ENCODE peak calls at places on chromosome 21, in four cellular contexts. P, J, L and M are unnamed samples.

GRCh38 chr21:27423906-27424595 is 457.2 kb upstream of the ADAMTS5 start:
- DNase-seq in P (no peak), J (no peak), L (no peak), M (no peak)

GRCh38 chr21:22019766-22020165 is 1021.6 kb downstream of the NCAM2 start:
- DNase-seq in P (no peak), J (no peak), L (no peak), M (no peak)

GRCh38 chr21:17540530-17540929 is 27.7 kb downstream of the CXADR start:
- DNase-seq in P (no peak), J (no peak), L (no peak), M (no peak)

GRCh38 chr21:26236281-26236680 is 65.7 kb upstream of the APP start:
- DNase-seq in P (no peak), J (no peak), L (no peak), M (no peak)

GRCh38 chr21:25005388-25005787 is 601.9 kb downstream of the MRPL39 start:
- DNase-seq in P (no peak), J (no peak), L (no peak), M (no peak)

GRCh38 chr21:39115659-39116235 is 67.5 kb downstream of the PSMG1 start:
- DNase-seq in P (no peak), J (no peak), L (no peak), M (no peak)

GRCh38 chr21:25862596-25862995 is 127.8 kb downstream of the GABPA start:
- DNase-seq in P (peak), J (peak), L (no peak), M (peak)

GRCh38 chr21:33394260-33394659 is 9.0 kb upstream of the IFNGR2 start:
- DNase-seq in P (no peak), J (peak), L (no peak), M (no peak)

GRCh38 chr21:41024341-41025056 is 143.5 kb upstream of the BACE2 start:
- DNase-seq in P (no peak), J (peak), L (no peak), M (no peak)

GRCh38 chr21:26845066-26845749 is at the start of gene ADAMTS1:
- DNase-seq in P (peak), J (peak), L (peak), M (no peak)

GRCh38 chr21:15749045-15749867 is 19.5 kb downstream of the USP25 start:
- DNase-seq in P (no peak), J (no peak), L (no peak), M (no peak)

GRCh38 chr21:21624674-21625073 is 626.5 kb downstream of the NCAM2 start:
- DNase-seq in P (no peak), J (no peak), L (no peak), M (no peak)

GRCh38 chr21:25999935-26000582 is 170.5 kb downstream of the APP start:
- DNase-seq in P (no peak), J (no peak), L (no peak), M (no peak)

GRCh38 chr21:32717851-32718316 is 9.9 kb downstream of the SYNJ1 start:
- DNase-seq in P (no peak), J (no peak), L (no peak), M (no peak)

DNA sequence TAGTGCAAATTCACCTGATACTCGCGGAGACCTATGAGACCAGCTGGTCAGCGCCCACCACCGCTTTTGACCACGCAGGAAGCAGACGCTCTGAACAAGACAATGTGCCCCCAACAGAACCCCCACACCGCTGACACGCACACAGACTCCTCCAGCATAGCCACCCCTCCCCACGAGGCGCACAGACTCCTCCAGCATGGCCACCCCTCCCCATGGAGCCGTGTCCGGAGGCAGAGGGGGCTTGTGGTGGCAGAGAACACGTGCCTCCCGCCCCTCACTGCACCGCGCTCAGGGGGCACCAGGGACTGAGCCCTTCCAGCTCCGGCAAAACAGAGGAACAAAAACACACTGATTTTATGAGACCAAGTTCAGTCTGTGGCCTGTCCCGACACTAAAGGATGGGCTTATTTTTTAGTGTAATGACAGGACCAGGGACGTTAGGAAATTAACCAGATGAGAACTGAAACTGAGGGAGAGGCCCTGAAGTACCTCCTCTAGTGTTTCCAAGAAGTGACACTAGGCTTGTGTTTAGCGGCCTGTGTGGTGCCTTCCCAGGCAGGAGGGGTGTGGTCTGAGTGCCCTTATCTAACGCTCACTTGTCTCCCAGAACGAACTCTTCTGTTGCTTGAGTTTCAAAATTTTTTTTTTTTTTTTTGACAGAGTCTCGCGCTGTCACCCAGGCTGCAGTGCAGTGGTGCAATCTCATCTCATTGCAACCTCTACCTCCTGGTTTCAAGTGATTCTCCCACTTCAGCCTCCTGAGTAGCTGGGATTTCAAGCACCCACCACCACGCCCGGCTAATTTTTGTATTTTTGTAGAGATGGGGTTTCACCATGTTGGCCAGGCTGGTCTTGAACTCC is 10.0 kb upstream of the AGPAT3 start:
- DNase-seq in P (peak), J (peak), L (no peak), M (peak)
- TF ChIP-seq CTCF in P (no peak), J (no peak), L (no peak), M (no peak)

GRCh38 chr21:18840239-18840638 is 436.7 kb upstream of the TMPRSS15 start:
- DNase-seq in P (no peak), J (peak), L (no peak), M (no peak)
- TF ChIP-seq CTCF in P (no peak), J (peak), L (no peak), M (no peak)

DNA sequence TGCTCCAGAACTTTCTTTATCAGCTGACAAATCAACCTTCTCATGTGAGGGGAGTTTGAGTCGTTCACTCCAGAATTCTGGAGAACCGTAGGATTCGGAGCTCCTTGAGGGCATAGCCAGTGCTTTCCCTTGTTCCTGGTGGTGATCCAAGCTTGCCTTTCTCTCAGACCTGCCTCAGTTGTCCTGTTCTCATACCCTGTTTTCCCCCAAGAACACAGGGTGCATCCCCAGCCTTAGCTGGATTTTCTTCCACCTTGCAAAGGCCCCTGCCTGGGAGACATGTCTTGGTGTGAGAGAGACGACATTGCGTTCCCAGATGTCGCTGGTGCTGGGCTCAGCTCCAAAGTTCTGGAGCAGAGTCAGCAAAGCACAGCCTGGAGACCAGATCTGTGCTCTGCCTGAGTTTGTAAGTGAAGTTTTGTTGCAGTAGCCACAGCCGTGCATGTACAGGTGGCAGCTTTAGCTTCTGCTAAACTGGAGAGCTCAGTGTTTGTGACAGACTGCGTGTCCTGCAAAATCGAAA is 40.0 kb downstream of the ABCG1 start:
- DNase-seq in P (no peak), J (no peak), L (no peak), M (no peak)
- TF ChIP-seq CTCF in P (no peak), J (peak), L (no peak), M (no peak)

DNA sequence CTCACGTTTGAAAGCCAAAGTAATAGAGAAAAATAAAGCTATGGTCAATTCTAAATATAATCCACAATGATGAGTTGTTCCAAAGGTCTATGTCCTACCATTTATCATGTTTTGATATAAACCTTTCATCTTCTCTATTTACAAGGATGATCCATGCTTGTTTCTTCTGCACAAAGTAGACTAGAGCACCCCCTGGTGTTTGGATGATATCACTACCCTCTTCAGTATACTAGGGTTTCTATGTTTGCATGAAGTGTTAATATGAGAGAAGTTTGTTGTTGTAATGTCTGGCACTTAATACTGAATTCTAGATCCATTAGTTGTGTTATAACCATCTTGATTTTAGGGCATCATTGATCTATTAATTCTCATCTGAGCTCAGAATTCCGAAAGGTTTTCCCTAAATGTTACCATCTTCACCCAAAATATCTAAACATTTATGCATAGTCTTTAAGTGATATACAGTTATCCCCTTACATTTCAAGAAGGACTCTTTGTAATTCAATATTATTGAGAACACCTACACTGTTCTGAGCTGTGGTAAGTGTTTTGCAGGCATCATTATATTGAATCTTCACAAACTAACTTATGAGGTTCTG is 21.1 kb downstream of the CLDN8 start:
- DNase-seq in P (no peak), J (peak), L (no peak), M (no peak)
- TF ChIP-seq CTCF in P (no peak), J (peak), L (no peak), M (no peak)

GRCh38 chr21:45555557-45556301 is 13.5 kb upstream of the SLC19A1 start:
- DNase-seq in P (peak), J (peak), L (no peak), M (peak)

GRCh38 chr21:45555251-45555556 is 13.0 kb upstream of the SLC19A1 start:
- DNase-seq in P (no peak), J (no peak), L (no peak), M (no peak)

GRCh38 chr21:45552696-45553391 is 10.6 kb upstream of the SLC19A1 start:
- DNase-seq in P (no peak), J (no peak), L (no peak), M (no peak)

GRCh38 chr21:45556302-45556644 is 14.0 kb upstream of the SLC19A1 start:
- DNase-seq in P (no peak), J (no peak), L (no peak), M (no peak)

DNA sequence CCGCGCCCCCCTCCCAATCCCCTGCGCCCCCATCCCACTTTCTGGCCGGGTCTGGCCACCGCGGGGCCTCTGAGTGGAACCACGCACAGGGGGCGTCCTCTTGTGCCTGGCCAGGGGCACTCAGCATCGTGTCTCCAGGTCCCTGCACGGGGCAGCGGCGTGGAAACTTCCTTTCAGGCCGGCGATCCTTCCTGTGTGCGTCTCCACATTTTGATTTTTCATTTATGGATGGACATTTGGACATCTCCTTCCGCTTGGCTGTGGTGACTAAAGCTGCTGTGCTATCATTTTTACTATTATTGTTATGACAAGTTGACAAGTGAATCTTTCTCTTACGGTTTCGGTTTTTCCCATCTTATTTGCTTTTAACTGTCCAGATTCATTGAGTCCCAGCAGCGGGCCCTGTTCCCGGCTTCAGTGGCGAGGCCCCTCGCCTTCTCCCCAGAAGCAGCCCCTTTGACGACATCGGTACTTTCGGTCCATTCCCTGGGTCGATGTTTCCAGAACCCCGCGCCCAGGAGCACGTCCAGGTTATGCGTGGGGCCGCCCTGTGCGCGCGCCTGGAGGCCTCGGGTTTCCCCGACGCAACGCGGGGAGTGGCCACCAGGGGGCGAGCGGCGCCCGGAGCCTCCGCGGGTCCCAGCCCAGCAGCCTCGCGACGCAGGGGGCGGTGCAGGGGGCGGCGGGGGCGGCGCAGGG is 12.4 kb upstream of the SLC19A1 start:
- DNase-seq in P (peak), J (peak), L (peak), M (peak)
- TF ChIP-seq CTCF in P (peak), J (peak), L (peak), M (peak)

DNA sequence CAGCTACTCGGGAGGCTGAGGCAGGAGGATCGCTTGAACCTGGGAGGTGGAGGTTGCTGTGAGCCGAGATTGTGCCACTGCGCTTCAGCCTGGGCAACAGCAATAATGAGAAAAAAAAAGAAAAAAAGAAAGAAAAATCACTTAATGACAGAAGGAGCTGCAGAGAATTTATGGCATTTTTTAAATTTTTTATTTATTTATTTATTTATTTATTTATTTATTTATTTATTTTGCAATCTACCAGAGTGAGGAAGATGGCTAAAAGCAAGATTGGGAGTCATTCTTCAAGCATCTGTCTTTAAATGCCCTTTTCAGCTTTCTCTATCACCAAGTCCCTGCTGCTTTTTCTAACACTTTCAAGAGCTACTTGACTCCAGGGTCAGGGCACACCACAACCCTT is 91.7 kb downstream of the WDR4 start:
- DNase-seq in P (no peak), J (no peak), L (no peak), M (no peak)
- TF ChIP-seq CTCF in P (no peak), J (no peak), L (no peak), M (no peak)

GRCh38 chr21:29125979-29126378 is 4.5 kb upstream of the MAP3K7CL start:
- DNase-seq in P (no peak), J (no peak), L (no peak), M (no peak)

GRCh38 chr21:29124645-29125044 is 5.8 kb upstream of the MAP3K7CL start:
- DNase-seq in P (no peak), J (no peak), L (no peak), M (no peak)

GRCh38 chr21:29130234-29130993 is at the start of gene MAP3K7CL:
- DNase-seq in P (no peak), J (no peak), L (no peak), M (no peak)

GRCh38 chr21:29121759-29122158 is 8.7 kb upstream of the MAP3K7CL start:
- DNase-seq in P (peak), J (no peak), L (no peak), M (peak)

GRCh38 chr21:29125199-29125598 is 5.2 kb upstream of the MAP3K7CL start:
- DNase-seq in P (peak), J (peak), L (no peak), M (peak)
- TF ChIP-seq CTCF in P (no peak), J (no peak), L (no peak), M (no peak)